ENCODE peak calls at places on chromosomes 1 and 21, in seven cellular contexts. One of them, this sample, is unnamed.

GRCh38 chr1:67535474-67535873 is 105.3 kb upstream of the SERBP1 start:
- DNase-seq in spleen: peak; percentile 84
- DNase-seq in body of pancreas: peak; percentile 85
- DNase-seq in A549: peak; percentile 78
- DNase-seq in ovary: peak; percentile 84
- DNase-seq in adrenal gland: peak; percentile 91
- DNase-seq in stomach: peak; percentile 85
- DNase-seq in this sample: no peak

GRCh38 chr1:32925360-32926142 is 24.4 kb upstream of the TMEM54 start:
- DNase-seq in stomach: no peak
- DNase-seq in ovary: no peak
- DNase-seq in spleen: no peak
- DNase-seq in adrenal gland: no peak
- DNase-seq in body of pancreas: peak; percentile 44
- DNase-seq in A549: no peak
- DNase-seq in this sample: no peak

GRCh38 chr1:244064621-244065020 is 13.5 kb downstream of the ZBTB18 start:
- DNase-seq in ovary: no peak
- DNase-seq in adrenal gland: peak; percentile 31
- DNase-seq in A549: no peak
- DNase-seq in stomach: no peak
- DNase-seq in body of pancreas: no peak
- DNase-seq in spleen: no peak
- DNase-seq in this sample: no peak

GRCh38 chr1:114008352-114009041 is 29.2 kb downstream of the OLFML3 start:
- DNase-seq in body of pancreas: no peak
- DNase-seq in ovary: no peak
- DNase-seq in spleen: no peak
- DNase-seq in stomach: no peak
- DNase-seq in adrenal gland: no peak
- DNase-seq in A549: no peak
- DNase-seq in this sample: no peak

GRCh38 chr1:106975944-106976343 is 80.5 kb upstream of the PRMT6 start:
- DNase-seq in spleen: no peak
- DNase-seq in ovary: no peak
- DNase-seq in A549: peak; percentile 0
- DNase-seq in body of pancreas: no peak
- DNase-seq in adrenal gland: no peak
- DNase-seq in stomach: no peak
- DNase-seq in this sample: no peak

GRCh38 chr1:167786502-167786901 is 64.7 kb downstream of the MPZL1 start:
- DNase-seq in A549: no peak
- DNase-seq in adrenal gland: no peak
- DNase-seq in ovary: no peak
- DNase-seq in body of pancreas: no peak
- DNase-seq in spleen: no peak
- DNase-seq in stomach: no peak
- DNase-seq in this sample: no peak

GRCh38 chr21:9750341-9751086 is 770.9 kb upstream of the TPTE start:
- DNase-seq in adrenal gland: no peak
- DNase-seq in ovary: no peak
- DNase-seq in body of pancreas: no peak
- DNase-seq in spleen: no peak
- DNase-seq in A549: no peak
- DNase-seq in stomach: no peak
- DNase-seq in this sample: no peak

GRCh38 chr1:168287237-168287664 is 6.6 kb downstream of the TBX19 start:
- DNase-seq in ovary: no peak
- DNase-seq in adrenal gland: no peak
- DNase-seq in stomach: no peak
- DNase-seq in spleen: no peak
- DNase-seq in body of pancreas: no peak
- DNase-seq in A549: peak; percentile 24
- DNase-seq in this sample: no peak

GRCh38 chr1:93296555-93297154 is 49.1 kb upstream of the DR1 start:
- DNase-seq in ovary: no peak
- DNase-seq in adrenal gland: no peak
- DNase-seq in body of pancreas: no peak
- DNase-seq in stomach: no peak
- DNase-seq in spleen: no peak
- DNase-seq in A549: no peak
- DNase-seq in this sample: no peak

GRCh38 chr1:172585861-172586260 is 52.9 kb downstream of the SUCO start:
- DNase-seq in adrenal gland: no peak
- DNase-seq in body of pancreas: no peak
- DNase-seq in A549: no peak
- DNase-seq in stomach: no peak
- DNase-seq in ovary: no peak
- DNase-seq in spleen: no peak
- DNase-seq in this sample: no peak

GRCh38 chr1:87279201-87279860 is 49.3 kb upstream of the LMO4 start:
- DNase-seq in stomach: no peak
- DNase-seq in spleen: no peak
- DNase-seq in body of pancreas: peak; percentile 18
- DNase-seq in A549: no peak
- DNase-seq in adrenal gland: no peak
- DNase-seq in ovary: no peak
- DNase-seq in this sample: no peak

GRCh38 chr1:223175032-223175431 is 32.0 kb upstream of the TLR5 start:
- DNase-seq in A549: peak; percentile 23
- DNase-seq in adrenal gland: peak; percentile 61
- DNase-seq in stomach: no peak
- DNase-seq in ovary: no peak
- DNase-seq in spleen: no peak
- DNase-seq in body of pancreas: peak; percentile 49
- DNase-seq in this sample: no peak

GRCh38 chr1:8913457-8913856 is 32.2 kb upstream of the CA6 start:
- DNase-seq in adrenal gland: no peak
- DNase-seq in A549: no peak
- DNase-seq in ovary: no peak
- DNase-seq in spleen: no peak
- DNase-seq in stomach: peak; percentile 27
- DNase-seq in body of pancreas: no peak
- DNase-seq in this sample: no peak

GRCh38 chr1:236608930-236609726 is 4.8 kb upstream of the HEATR1 start:
- DNase-seq in A549: peak; percentile 73
- DNase-seq in stomach: peak; percentile 42
- DNase-seq in body of pancreas: peak; percentile 77
- DNase-seq in adrenal gland: peak; percentile 58
- DNase-seq in ovary: peak; percentile 36
- DNase-seq in spleen: no peak
- DNase-seq in this sample: no peak

GRCh38 chr21:41580758-41581554 is 73.0 kb upstream of the TMPRSS2 start:
- DNase-seq in body of pancreas: no peak
- DNase-seq in stomach: peak; percentile 25
- DNase-seq in ovary: no peak
- DNase-seq in spleen: no peak
- DNase-seq in A549: no peak
- DNase-seq in adrenal gland: no peak
- DNase-seq in this sample: no peak

GRCh38 chr1:3009556-3009955 is 11.7 kb upstream of the ACTRT2 start:
- DNase-seq in A549: no peak
- DNase-seq in adrenal gland: no peak
- DNase-seq in ovary: no peak
- DNase-seq in stomach: no peak
- DNase-seq in body of pancreas: no peak
- DNase-seq in spleen: no peak
- DNase-seq in this sample: no peak

GRCh38 chr1:147292012-147292411 is 49.5 kb downstream of the CHD1L start:
- DNase-seq in A549: no peak
- DNase-seq in spleen: no peak
- DNase-seq in ovary: no peak
- DNase-seq in stomach: no peak
- DNase-seq in adrenal gland: no peak
- DNase-seq in body of pancreas: no peak
- DNase-seq in this sample: no peak

GRCh38 chr1:145777357-145778145 is 46.3 kb downstream of the RNF115 start:
- DNase-seq in stomach: no peak
- DNase-seq in body of pancreas: no peak
- DNase-seq in adrenal gland: no peak
- DNase-seq in A549: no peak
- DNase-seq in spleen: no peak
- DNase-seq in ovary: no peak
- DNase-seq in this sample: no peak

GRCh38 chr1:87939486-87939885 is 610.8 kb downstream of the LMO4 start:
- DNase-seq in spleen: no peak
- DNase-seq in stomach: no peak
- DNase-seq in A549: no peak
- DNase-seq in body of pancreas: no peak
- DNase-seq in ovary: no peak
- DNase-seq in adrenal gland: no peak
- DNase-seq in this sample: no peak

GRCh38 chr1:11157867-11158266 is 31.3 kb upstream of the ANGPTL7 start:
- DNase-seq in spleen: no peak
- DNase-seq in adrenal gland: no peak
- DNase-seq in A549: no peak
- DNase-seq in stomach: no peak
- DNase-seq in ovary: peak; percentile 50
- DNase-seq in body of pancreas: peak; percentile 13
- DNase-seq in this sample: no peak

GRCh38 chr1:157551694-157552693 is at the start of gene FCRL5:
- DNase-seq in ovary: no peak
- DNase-seq in spleen: no peak
- DNase-seq in A549: no peak
- DNase-seq in adrenal gland: no peak
- DNase-seq in body of pancreas: no peak
- DNase-seq in stomach: no peak
- DNase-seq in this sample: no peak

GRCh38 chr1:161718559-161719324 is 2.6 kb upstream of the FCRLB start:
- DNase-seq in body of pancreas: no peak
- DNase-seq in adrenal gland: no peak
- DNase-seq in ovary: no peak
- DNase-seq in A549: no peak
- DNase-seq in stomach: no peak
- DNase-seq in spleen: no peak
- DNase-seq in this sample: no peak

GRCh38 chr1:42936309-42937078 is 22.2 kb downstream of the SLC2A1 start:
- DNase-seq in adrenal gland: no peak
- DNase-seq in spleen: peak; percentile 81
- DNase-seq in ovary: peak; percentile 50
- DNase-seq in stomach: peak; percentile 31
- DNase-seq in A549: peak; percentile 92
- DNase-seq in body of pancreas: peak; percentile 5
- DNase-seq in this sample: no peak

DNA sequence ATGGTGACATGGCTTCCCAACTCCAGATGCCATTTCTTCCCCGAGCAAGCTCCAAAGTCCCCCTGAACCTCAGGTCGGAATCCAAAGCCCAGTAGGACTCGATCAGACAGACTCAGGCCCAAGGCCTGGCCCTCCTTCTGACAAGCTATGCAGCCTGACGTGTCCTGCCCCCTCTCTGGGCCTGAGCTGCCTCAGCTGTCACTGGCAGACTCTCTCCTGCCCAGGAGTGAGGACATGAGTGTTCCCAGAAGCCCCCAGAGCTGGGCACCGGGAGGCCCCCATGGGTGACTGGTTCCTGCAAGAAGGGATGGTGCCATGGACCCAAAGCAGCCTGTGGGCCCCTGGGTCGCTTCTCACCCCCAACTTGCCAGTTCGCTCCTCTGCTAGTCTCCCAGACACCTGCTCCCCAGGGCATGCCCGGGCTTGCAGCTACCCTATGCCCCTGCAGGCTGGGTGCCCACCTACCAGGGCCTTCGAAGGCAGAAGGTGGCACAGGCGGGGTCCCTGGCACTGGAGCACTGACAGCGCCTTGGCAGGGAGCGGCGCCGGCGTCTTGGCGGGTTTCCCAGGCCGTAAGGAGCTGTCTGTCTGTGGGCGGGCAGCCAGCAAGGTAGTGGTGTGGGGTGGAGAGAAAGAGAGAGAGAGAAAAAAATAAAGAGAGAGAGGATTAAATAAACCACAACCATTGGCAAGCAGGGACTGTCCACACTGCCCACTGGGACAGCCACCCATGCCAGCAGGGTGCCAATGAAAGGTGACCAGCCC is 2.3 kb downstream of the EDN2 start:
- DNase-seq in body of pancreas: peak; percentile 94
- DNase-seq in A549: no peak
- DNase-seq in ovary: peak; percentile 42
- DNase-seq in spleen: peak; percentile 61
- DNase-seq in stomach: peak; percentile 92
- DNase-seq in adrenal gland: peak; percentile 76
- DNase-seq in this sample: no peak
- H3K4me3 ChIP-seq in body of pancreas: no peak overlapping the region
- H3K4me3 ChIP-seq in A549: no peak overlapping the region
- H3K4me3 ChIP-seq in ovary: no peak overlapping the region
- H3K4me3 ChIP-seq in spleen: no peak overlapping the region
- H3K4me3 ChIP-seq in stomach: no peak overlapping the region
- H3K4me3 ChIP-seq in adrenal gland: no peak overlapping the region
- H3K4me3 ChIP-seq in this sample: no peak overlapping the region

GRCh38 chr1:66291047-66291864 is 242.7 kb upstream of the SGIP1 start:
- DNase-seq in ovary: no peak
- DNase-seq in body of pancreas: no peak
- DNase-seq in stomach: no peak
- DNase-seq in A549: peak; percentile 62
- DNase-seq in adrenal gland: no peak
- DNase-seq in spleen: no peak
- DNase-seq in this sample: no peak
- H3K27ac ChIP-seq in ovary: no peak overlapping the region
- H3K27ac ChIP-seq in body of pancreas: no peak overlapping the region
- H3K27ac ChIP-seq in stomach: no peak overlapping the region
- H3K27ac ChIP-seq in A549: peak overlapping the region; percentile 78
- H3K27ac ChIP-seq in adrenal gland: no peak overlapping the region
- H3K27ac ChIP-seq in spleen: no peak overlapping the region
- H3K27ac ChIP-seq in this sample: no peak overlapping the region

GRCh38 chr1:226064168-226064815 is 1.8 kb downstream of the H3-3A start:
- DNase-seq in stomach: peak; percentile 36
- DNase-seq in body of pancreas: peak; percentile 50
- DNase-seq in ovary: no peak
- DNase-seq in A549: peak; percentile 26
- DNase-seq in spleen: no peak
- DNase-seq in adrenal gland: peak; percentile 68
- DNase-seq in this sample: no peak
- TF ChIP-seq POLR2A in stomach: no peak
- TF ChIP-seq POLR2A in body of pancreas: peak; percentile 23
- TF ChIP-seq POLR2A in ovary: no peak
- TF ChIP-seq POLR2A in A549: no peak
- TF ChIP-seq POLR2A in spleen: no peak
- TF ChIP-seq POLR2A in adrenal gland: peak; percentile 43
- TF ChIP-seq POLR2A in this sample: no peak

DNA sequence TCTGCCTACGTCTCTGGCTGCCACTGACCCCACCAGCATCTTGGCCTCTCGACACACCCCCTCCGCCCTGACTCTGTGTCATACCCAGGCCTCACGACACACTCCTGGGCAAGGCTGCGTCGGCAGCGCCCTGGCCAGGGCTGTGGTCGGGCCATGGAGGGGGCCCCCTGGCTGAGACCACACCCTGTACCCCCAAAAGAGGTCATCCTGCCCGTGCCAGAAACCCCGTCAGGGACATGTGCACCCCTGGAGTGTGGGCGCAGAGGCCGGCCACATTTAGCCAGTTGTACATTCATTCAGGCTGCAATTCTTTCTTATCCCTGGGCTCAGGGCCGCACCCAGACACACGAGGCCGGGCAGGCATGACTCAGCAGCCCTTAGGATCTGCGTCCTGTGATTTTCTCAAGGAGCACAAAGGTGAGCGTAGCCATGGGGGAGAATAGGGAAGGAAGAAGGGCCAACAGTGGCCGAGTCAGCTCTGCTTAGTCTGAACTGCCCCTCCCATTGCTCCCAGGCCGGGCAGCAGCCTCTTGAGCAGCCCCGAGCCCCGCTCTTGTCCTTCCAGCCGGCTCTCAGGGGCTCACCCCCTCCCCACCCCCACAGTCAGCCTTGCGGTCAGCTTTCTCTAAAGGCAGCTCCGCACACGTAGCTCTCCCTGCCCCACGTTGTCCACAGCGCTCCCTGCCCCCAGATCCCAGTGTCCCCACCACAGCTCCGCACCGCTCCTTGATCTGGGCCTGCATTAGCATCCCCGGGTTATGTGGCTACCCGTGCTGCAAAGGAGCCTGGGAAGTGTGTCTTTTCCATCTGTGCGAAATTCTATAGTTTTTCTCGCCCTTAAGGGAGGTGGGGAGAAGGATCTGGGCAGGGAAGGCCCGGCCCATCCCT is 7.9 kb downstream of the CSTB start:
- DNase-seq in body of pancreas: peak; percentile 66
- DNase-seq in stomach: peak; percentile 74
- DNase-seq in ovary: peak; percentile 40
- DNase-seq in spleen: no peak
- DNase-seq in A549: peak; percentile 89
- DNase-seq in adrenal gland: peak; percentile 80
- DNase-seq in this sample: no peak
- H3K4me3 ChIP-seq in body of pancreas: no peak overlapping the region
- H3K4me3 ChIP-seq in stomach: no peak overlapping the region
- H3K4me3 ChIP-seq in ovary: no peak overlapping the region
- H3K4me3 ChIP-seq in spleen: no peak overlapping the region
- H3K4me3 ChIP-seq in A549: no peak overlapping the region
- H3K4me3 ChIP-seq in adrenal gland: no peak overlapping the region
- H3K4me3 ChIP-seq in this sample: no peak overlapping the region

This sample was measured in esophagus squamous epithelium.